ENCODE peak calls at places on chromosomes 4 and X, in nine cellular contexts. One of them, this sample, is unnamed.

GRCh38 chrX:79270401-79270800 is 96.7 kb downstream of the ITM2A start:
- DNase-seq in colonic mucosa: peak; percentile 36
- DNase-seq in tibial artery: peak; percentile 23
- DNase-seq in GM23338: peak; percentile 46
- DNase-seq in psoas muscle: no peak
- DNase-seq in lower lobe of right lung: peak; percentile 46
- DNase-seq in upper lobe of right lung: no peak
- DNase-seq in OCI-LY7: peak; percentile 74
- DNase-seq in uterus: no peak
- DNase-seq in this sample: peak; percentile 3

GRCh38 chr4:7642764-7643495 is 208.2 kb upstream of the PSAPL1 start:
- DNase-seq in psoas muscle: no peak
- DNase-seq in tibial artery: no peak
- DNase-seq in lower lobe of right lung: no peak
- DNase-seq in colonic mucosa: no peak
- DNase-seq in GM23338: no peak
- DNase-seq in OCI-LY7: no peak
- DNase-seq in uterus: no peak
- DNase-seq in upper lobe of right lung: no peak
- DNase-seq in this sample: no peak

GRCh38 chr4:38787693-38788092 is 4.9 kb upstream of the TLR10 start:
- DNase-seq in tibial artery: no peak
- DNase-seq in upper lobe of right lung: no peak
- DNase-seq in colonic mucosa: no peak
- DNase-seq in lower lobe of right lung: no peak
- DNase-seq in OCI-LY7: no peak
- DNase-seq in psoas muscle: no peak
- DNase-seq in uterus: no peak
- DNase-seq in GM23338: no peak
- DNase-seq in this sample: no peak

GRCh38 chr4:182695842-182696241 is 221.3 kb downstream of the DCTD start:
- DNase-seq in colonic mucosa: no peak
- DNase-seq in OCI-LY7: no peak
- DNase-seq in upper lobe of right lung: no peak
- DNase-seq in tibial artery: no peak
- DNase-seq in uterus: no peak
- DNase-seq in GM23338: no peak
- DNase-seq in lower lobe of right lung: no peak
- DNase-seq in psoas muscle: no peak
- DNase-seq in this sample: no peak

GRCh38 chrX:24294619-24295018 is 19.2 kb downstream of the SUPT20HL2 start:
- DNase-seq in psoas muscle: no peak
- DNase-seq in upper lobe of right lung: no peak
- DNase-seq in OCI-LY7: peak; percentile 16
- DNase-seq in tibial artery: peak; percentile 21
- DNase-seq in GM23338: peak; percentile 77
- DNase-seq in colonic mucosa: no peak
- DNase-seq in lower lobe of right lung: no peak
- DNase-seq in uterus: no peak
- DNase-seq in this sample: no peak

GRCh38 chrX:144006811-144007210 is 122.9 kb downstream of the UBE2NL start:
- DNase-seq in GM23338: no peak
- DNase-seq in uterus: no peak
- DNase-seq in tibial artery: no peak
- DNase-seq in upper lobe of right lung: no peak
- DNase-seq in psoas muscle: no peak
- DNase-seq in OCI-LY7: no peak
- DNase-seq in lower lobe of right lung: no peak
- DNase-seq in colonic mucosa: no peak
- DNase-seq in this sample: no peak

GRCh38 chrX:77431227-77431626 is 16.0 kb upstream of the FGF16 start:
- DNase-seq in lower lobe of right lung: no peak
- DNase-seq in OCI-LY7: peak; percentile 8
- DNase-seq in uterus: no peak
- DNase-seq in tibial artery: peak; percentile 43
- DNase-seq in GM23338: peak; percentile 18
- DNase-seq in psoas muscle: peak; percentile 26
- DNase-seq in colonic mucosa: no peak
- DNase-seq in upper lobe of right lung: no peak
- DNase-seq in this sample: no peak

GRCh38 chrX:68238568-68238967 is 194.7 kb downstream of the OPHN1 start:
- DNase-seq in uterus: no peak
- DNase-seq in GM23338: peak; percentile 64
- DNase-seq in psoas muscle: no peak
- DNase-seq in lower lobe of right lung: no peak
- DNase-seq in upper lobe of right lung: no peak
- DNase-seq in tibial artery: no peak
- DNase-seq in colonic mucosa: no peak
- DNase-seq in OCI-LY7: no peak
- DNase-seq in this sample: no peak

GRCh38 chrX:104270916-104271512 is 16.3 kb upstream of the ESX1 start:
- DNase-seq in OCI-LY7: peak; percentile 1
- DNase-seq in colonic mucosa: peak; percentile 39
- DNase-seq in tibial artery: peak; percentile 20
- DNase-seq in upper lobe of right lung: no peak
- DNase-seq in lower lobe of right lung: no peak
- DNase-seq in psoas muscle: peak; percentile 33
- DNase-seq in GM23338: peak; percentile 69
- DNase-seq in uterus: peak; percentile 19
- DNase-seq in this sample: peak; percentile 26

GRCh38 chr4:156999175-156999517 is 27.5 kb upstream of the PDGFC start:
- DNase-seq in OCI-LY7: no peak
- DNase-seq in lower lobe of right lung: no peak
- DNase-seq in upper lobe of right lung: no peak
- DNase-seq in tibial artery: peak; percentile 26
- DNase-seq in colonic mucosa: peak; percentile 36
- DNase-seq in psoas muscle: no peak
- DNase-seq in uterus: no peak
- DNase-seq in GM23338: peak; percentile 24
- DNase-seq in this sample: peak; percentile 30

GRCh38 chr4:77010841-77011354 is 61.3 kb downstream of the SEPTIN11 start:
- DNase-seq in uterus: no peak
- DNase-seq in colonic mucosa: no peak
- DNase-seq in lower lobe of right lung: no peak
- DNase-seq in GM23338: no peak
- DNase-seq in tibial artery: no peak
- DNase-seq in psoas muscle: no peak
- DNase-seq in OCI-LY7: no peak
- DNase-seq in upper lobe of right lung: no peak
- DNase-seq in this sample: no peak

GRCh38 chr4:99655315-99656081 is 2.1 kb downstream of the C4orf54 start:
- DNase-seq in OCI-LY7: no peak
- DNase-seq in uterus: no peak
- DNase-seq in tibial artery: peak; percentile 65
- DNase-seq in upper lobe of right lung: no peak
- DNase-seq in lower lobe of right lung: no peak
- DNase-seq in GM23338: no peak
- DNase-seq in colonic mucosa: no peak
- DNase-seq in psoas muscle: no peak
- DNase-seq in this sample: no peak

GRCh38 chr4:41509411-41510008 is 28.4 kb upstream of the LIMCH1 start:
- DNase-seq in OCI-LY7: no peak
- DNase-seq in GM23338: no peak
- DNase-seq in upper lobe of right lung: no peak
- DNase-seq in colonic mucosa: no peak
- DNase-seq in lower lobe of right lung: no peak
- DNase-seq in tibial artery: peak; percentile 27
- DNase-seq in uterus: no peak
- DNase-seq in psoas muscle: no peak
- DNase-seq in this sample: no peak

GRCh38 chrX:13492286-13492685 is 77.1 kb upstream of the EGFL6 start:
- DNase-seq in psoas muscle: no peak
- DNase-seq in GM23338: peak; percentile 2
- DNase-seq in tibial artery: no peak
- DNase-seq in uterus: no peak
- DNase-seq in OCI-LY7: no peak
- DNase-seq in upper lobe of right lung: no peak
- DNase-seq in lower lobe of right lung: no peak
- DNase-seq in colonic mucosa: no peak
- DNase-seq in this sample: no peak

GRCh38 chrX:13428055-13428786 is 108.4 kb upstream of the ATXN3L start:
- DNase-seq in OCI-LY7: no peak
- DNase-seq in lower lobe of right lung: no peak
- DNase-seq in GM23338: peak; percentile 26
- DNase-seq in uterus: no peak
- DNase-seq in tibial artery: no peak
- DNase-seq in colonic mucosa: no peak
- DNase-seq in upper lobe of right lung: no peak
- DNase-seq in psoas muscle: no peak
- DNase-seq in this sample: no peak

GRCh38 chr4:149997881-149998421 is 80.3 kb upstream of the DCLK2 start:
- DNase-seq in upper lobe of right lung: no peak
- DNase-seq in tibial artery: no peak
- DNase-seq in lower lobe of right lung: no peak
- DNase-seq in colonic mucosa: peak; percentile 63
- DNase-seq in psoas muscle: no peak
- DNase-seq in GM23338: no peak
- DNase-seq in OCI-LY7: no peak
- DNase-seq in uterus: no peak
- DNase-seq in this sample: no peak

GRCh38 chr4:40327340-40327739 is 7.8 kb upstream of the CHRNA9 start:
- DNase-seq in OCI-LY7: no peak
- DNase-seq in uterus: no peak
- DNase-seq in lower lobe of right lung: no peak
- DNase-seq in psoas muscle: no peak
- DNase-seq in upper lobe of right lung: no peak
- DNase-seq in colonic mucosa: no peak
- DNase-seq in tibial artery: no peak
- DNase-seq in GM23338: no peak
- DNase-seq in this sample: no peak

GRCh38 chr4:70306101-70306500 is 28.7 kb upstream of the CABS1 start:
- DNase-seq in OCI-LY7: no peak
- DNase-seq in GM23338: no peak
- DNase-seq in upper lobe of right lung: no peak
- DNase-seq in colonic mucosa: no peak
- DNase-seq in lower lobe of right lung: no peak
- DNase-seq in uterus: no peak
- DNase-seq in tibial artery: no peak
- DNase-seq in psoas muscle: no peak
- DNase-seq in this sample: no peak

GRCh38 chrX:103806862-103807474 is 25.1 kb downstream of the RAB9B start:
- DNase-seq in colonic mucosa: no peak
- DNase-seq in OCI-LY7: no peak
- DNase-seq in upper lobe of right lung: no peak
- DNase-seq in GM23338: no peak
- DNase-seq in tibial artery: no peak
- DNase-seq in psoas muscle: no peak
- DNase-seq in lower lobe of right lung: no peak
- DNase-seq in uterus: no peak
- DNase-seq in this sample: peak; percentile 79

GRCh38 chrX:8672176-8672575 is 59.8 kb downstream of the ANOS1 start:
- DNase-seq in OCI-LY7: no peak
- DNase-seq in uterus: no peak
- DNase-seq in lower lobe of right lung: no peak
- DNase-seq in GM23338: no peak
- DNase-seq in psoas muscle: no peak
- DNase-seq in colonic mucosa: no peak
- DNase-seq in tibial artery: no peak
- DNase-seq in upper lobe of right lung: no peak
- DNase-seq in this sample: no peak
- H3K4me3 ChIP-seq in OCI-LY7: no peak overlapping the region
- H3K4me3 ChIP-seq in uterus: no peak overlapping the region
- H3K4me3 ChIP-seq in lower lobe of right lung: no peak overlapping the region
- H3K4me3 ChIP-seq in GM23338: no peak overlapping the region
- H3K4me3 ChIP-seq in psoas muscle: no peak overlapping the region
- H3K4me3 ChIP-seq in colonic mucosa: no peak overlapping the region
- H3K4me3 ChIP-seq in tibial artery: no peak overlapping the region
- H3K4me3 ChIP-seq in upper lobe of right lung: no peak overlapping the region
- H3K4me3 ChIP-seq in this sample: no peak overlapping the region

GRCh38 chr4:16450724-16451123 is 224.5 kb upstream of the TAPT1 start:
- DNase-seq in uterus: no peak
- DNase-seq in lower lobe of right lung: no peak
- DNase-seq in GM23338: peak; percentile 22
- DNase-seq in psoas muscle: no peak
- DNase-seq in colonic mucosa: no peak
- DNase-seq in tibial artery: no peak
- DNase-seq in OCI-LY7: no peak
- DNase-seq in upper lobe of right lung: no peak
- DNase-seq in this sample: no peak
- TF ChIP-seq CTCF in uterus: no peak
- TF ChIP-seq CTCF in lower lobe of right lung: no peak
- TF ChIP-seq CTCF in GM23338: peak; percentile 51
- TF ChIP-seq CTCF in psoas muscle: peak; percentile 15
- TF ChIP-seq CTCF in colonic mucosa: no peak
- TF ChIP-seq CTCF in tibial artery: no peak
- TF ChIP-seq CTCF in OCI-LY7: no peak
- TF ChIP-seq CTCF in upper lobe of right lung: peak; percentile 25
- TF ChIP-seq CTCF in this sample: no peak

GRCh38 chrX:119685225-119686066 is 7.5 kb downstream of the SEPTIN6 start:
- DNase-seq in GM23338: no peak
- DNase-seq in colonic mucosa: no peak
- DNase-seq in upper lobe of right lung: peak; percentile 56
- DNase-seq in OCI-LY7: peak; percentile 75
- DNase-seq in tibial artery: peak; percentile 37
- DNase-seq in psoas muscle: no peak
- DNase-seq in uterus: no peak
- DNase-seq in lower lobe of right lung: no peak
- DNase-seq in this sample: no peak
- H3K4me1 ChIP-seq in GM23338: peaks cover 10% of the 10 kb centered on the region
- H3K4me1 ChIP-seq in colonic mucosa: no peaks in the 10 kb centered on the region
- H3K4me1 ChIP-seq in upper lobe of right lung: peaks cover 14% of the 10 kb centered on the region
- H3K4me1 ChIP-seq in OCI-LY7: peaks cover 97% of the 10 kb centered on the region
- H3K4me1 ChIP-seq in tibial artery: peaks cover 6% of the 10 kb centered on the region
- H3K4me1 ChIP-seq in psoas muscle: no peaks in the 10 kb centered on the region
- H3K4me1 ChIP-seq in uterus: no peaks in the 10 kb centered on the region
- H3K4me1 ChIP-seq in lower lobe of right lung: peaks cover 4% of the 10 kb centered on the region
- H3K4me1 ChIP-seq in this sample: no peaks in the 10 kb centered on the region

DNA sequence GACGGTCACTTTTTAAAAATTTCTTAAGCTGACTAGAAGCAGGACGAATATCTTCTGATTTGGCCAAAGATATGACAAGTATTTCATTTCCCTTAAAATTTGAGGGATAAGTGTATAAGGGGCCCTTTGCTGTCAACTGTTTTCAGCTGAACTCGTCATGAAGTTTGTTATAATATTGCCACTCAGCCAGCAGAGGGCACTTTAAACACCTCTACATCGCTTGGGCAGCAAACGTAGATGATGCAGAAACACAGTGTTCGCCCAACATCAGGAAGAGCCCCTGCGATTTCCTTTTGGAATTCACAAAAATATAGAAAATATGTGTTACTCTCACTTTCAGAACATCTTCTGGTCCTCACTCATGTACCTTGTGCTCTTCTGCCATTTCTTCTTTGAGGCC is 435.7 kb upstream of the FMR1 start:
- DNase-seq in tibial artery: no peak
- DNase-seq in psoas muscle: no peak
- DNase-seq in GM23338: peak; percentile 47
- DNase-seq in lower lobe of right lung: no peak
- DNase-seq in OCI-LY7: no peak
- DNase-seq in upper lobe of right lung: no peak
- DNase-seq in uterus: no peak
- DNase-seq in colonic mucosa: no peak
- DNase-seq in this sample: peak; percentile 4
- H3K4me3 ChIP-seq in tibial artery: no peak overlapping the region
- H3K4me3 ChIP-seq in psoas muscle: no peak overlapping the region
- H3K4me3 ChIP-seq in GM23338: no peak overlapping the region
- H3K4me3 ChIP-seq in lower lobe of right lung: no peak overlapping the region
- H3K4me3 ChIP-seq in OCI-LY7: no peak overlapping the region
- H3K4me3 ChIP-seq in upper lobe of right lung: no peak overlapping the region
- H3K4me3 ChIP-seq in uterus: no peak overlapping the region
- H3K4me3 ChIP-seq in colonic mucosa: no peak overlapping the region
- H3K4me3 ChIP-seq in this sample: no peak overlapping the region

This sample was measured in Caco-2.